ENCODE peak calls at places on chromosome 18, in nine cellular contexts. H is body of pancreas, X is small intestine, A is IMR-90, U is tibial artery, J is transverse colon, S is Panc1, P is cardiac fibroblast, C is left lung. Y is an unnamed sample.

GRCh38 chr18:23498877-23499570 is 4.3 kb upstream of the RMC1 start:
- DNase-seq in H (peak), X (peak), A (peak), U (peak), J (peak), S (peak), P (peak), C (peak), Y (peak)

GRCh38 chr18:24704921-24705620 is 244.6 kb downstream of the HRH4 start:
- DNase-seq in H (no peak), X (no peak), A (peak), U (no peak), J (no peak), S (no peak), P (no peak), C (peak), Y (no peak)

GRCh38 chr18:32612651-32613050 is 142.0 kb upstream of the GAREM1 start:
- DNase-seq in H (no peak), X (no peak), A (no peak), U (no peak), J (no peak), S (no peak), P (no peak), C (no peak), Y (no peak)

GRCh38 chr18:52781113-52781512 is 441.1 kb downstream of the DCC start:
- DNase-seq in H (no peak), X (no peak), A (no peak), U (no peak), J (no peak), S (no peak), P (no peak), C (no peak), Y (no peak)

GRCh38 chr18:75290737-75291358 is 80.3 kb downstream of the TSHZ1 start:
- DNase-seq in H (no peak), X (no peak), A (no peak), U (no peak), J (no peak), S (no peak), P (no peak), C (no peak), Y (no peak)

GRCh38 chr18:74331404-74331803 is 15.8 kb downstream of the C18orf63 start:
- DNase-seq in H (no peak), X (peak), A (peak), U (no peak), J (no peak), S (no peak), P (peak), C (no peak), Y (peak)

GRCh38 chr18:50453732-50454131 is 78.9 kb downstream of the SKA1 start:
- DNase-seq in H (no peak), X (no peak), A (no peak), U (no peak), J (no peak), S (no peak), P (no peak), C (no peak), Y (no peak)

GRCh38 chr18:79664525-79665125 is 15.0 kb upstream of the CTDP1 start:
- DNase-seq in H (no peak), X (no peak), A (peak), U (no peak), J (no peak), S (peak), P (peak), C (no peak), Y (peak)

GRCh38 chr18:76922107-76922506 is 99.8 kb downstream of the ZNF236 start:
- DNase-seq in H (no peak), X (peak), A (peak), U (peak), J (peak), S (peak), P (peak), C (no peak), Y (peak)

GRCh38 chr18:12838178-12838634 is 45.8 kb downstream of the PTPN2 start:
- DNase-seq in H (peak), X (peak), A (peak), U (peak), J (peak), S (no peak), P (peak), C (peak), Y (peak)

GRCh38 chr18:35407871-35408481 is 30.8 kb upstream of the ZNF396 start:
- DNase-seq in H (peak), X (peak), A (peak), U (no peak), J (peak), S (peak), P (peak), C (no peak), Y (peak)

GRCh38 chr18:50586710-50587109 is 26.8 kb downstream of the MAPK4 start:
- DNase-seq in H (no peak), X (no peak), A (no peak), U (no peak), J (no peak), S (no peak), P (no peak), C (no peak), Y (no peak)

GRCh38 chr18:28855524-28855923 is 678.6 kb upstream of the CDH2 start:
- DNase-seq in H (no peak), X (no peak), A (peak), U (no peak), J (no peak), S (no peak), P (peak), C (no peak), Y (peak)

GRCh38 chr18:50079571-50080295 is 115.2 kb downstream of the MYO5B start:
- DNase-seq in H (peak), X (no peak), A (no peak), U (no peak), J (peak), S (no peak), P (no peak), C (peak), Y (no peak)

GRCh38 chr18:56108486-56109367 is 520.7 kb upstream of the TCF4 start:
- DNase-seq in H (no peak), X (no peak), A (no peak), U (no peak), J (no peak), S (no peak), P (peak), C (no peak), Y (peak)
- H3K4me3 ChIP-seq in H (no peak), X (no peak), A (no peak), U (no peak), J (no peak), S (no peak), P (no peak), C (no peak), Y (no peak)

DNA sequence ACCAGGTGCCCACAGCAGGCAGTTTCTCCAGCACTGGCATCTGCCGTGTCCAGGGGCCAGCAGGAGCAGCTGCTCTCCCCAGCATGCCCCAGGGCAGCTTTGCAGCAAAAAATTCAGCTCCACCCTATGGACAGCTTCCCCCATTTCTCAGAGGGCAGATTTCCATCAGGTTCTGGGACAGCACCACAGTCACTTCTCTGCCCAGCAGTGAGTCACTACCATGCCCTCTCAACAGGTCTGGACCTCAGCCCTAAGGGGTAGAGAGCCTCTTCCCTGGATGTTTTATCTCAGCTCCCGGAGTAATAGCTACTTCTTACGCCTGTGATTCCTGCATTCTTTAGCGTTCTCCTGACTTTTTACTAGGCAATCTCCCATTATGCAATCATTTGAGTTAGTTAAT is 170.1 kb upstream of the RAB12 start:
- DNase-seq in H (no peak), X (no peak), A (no peak), U (no peak), J (no peak), S (no peak), P (no peak), C (no peak), Y (no peak)
- H3K4me3 ChIP-seq in H (no peak), X (no peak), A (no peak), U (no peak), J (no peak), S (no peak), P (no peak), C (no peak), Y (no peak)

DNA sequence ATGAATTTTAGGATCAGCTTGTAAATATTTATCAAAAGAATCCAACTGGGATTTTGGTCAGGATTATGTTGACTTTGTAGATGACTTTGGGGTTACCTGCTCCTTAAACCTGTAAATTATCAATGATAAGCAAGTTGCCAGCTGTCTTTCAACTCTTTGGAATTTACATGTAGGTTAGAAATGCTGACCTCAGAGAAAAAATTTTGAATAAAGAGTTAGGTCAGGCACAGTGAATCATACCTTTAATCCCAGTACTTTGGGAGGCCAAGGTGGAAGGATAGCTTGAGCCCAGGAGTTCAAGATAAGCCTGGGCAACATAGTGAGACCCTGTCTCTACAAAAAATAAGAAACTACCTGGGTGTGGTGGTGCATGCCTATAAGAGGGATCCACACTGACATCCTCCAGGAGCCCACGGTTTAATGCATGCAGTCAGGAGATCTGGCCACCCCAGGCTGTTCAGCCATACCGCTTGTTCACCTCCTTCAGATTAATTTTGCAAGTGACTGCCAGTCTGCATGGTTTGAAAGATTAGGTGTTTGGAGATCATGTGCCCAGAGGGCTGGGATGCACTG is 83.5 kb upstream of the TXNDC2 start:
- DNase-seq in H (no peak), X (no peak), A (no peak), U (no peak), J (no peak), S (no peak), P (no peak), C (no peak), Y (no peak)
- H3K4me3 ChIP-seq in H (no peak), X (no peak), A (no peak), U (no peak), J (no peak), S (no peak), P (no peak), C (no peak), Y (no peak)

DNA sequence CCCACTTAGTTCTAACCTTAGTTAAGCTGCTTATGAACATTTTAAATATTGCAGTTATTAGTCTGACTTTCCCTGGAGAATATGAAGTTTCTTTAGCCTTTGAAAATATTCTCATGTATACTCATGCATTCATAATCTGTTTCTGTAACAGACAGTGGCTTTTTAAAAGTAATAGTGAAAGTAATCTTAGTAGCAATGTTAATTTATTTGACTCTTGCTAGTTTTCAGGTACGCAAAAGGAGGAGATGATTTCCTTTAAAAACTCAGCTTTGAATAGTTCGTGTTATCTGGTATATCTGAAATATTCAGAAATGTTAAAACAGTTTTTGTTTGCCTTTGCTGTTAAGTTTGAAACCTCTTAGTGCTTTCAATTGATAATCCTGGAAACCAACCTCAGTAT is 3.8 kb downstream of the ANKRD12 start:
- DNase-seq in H (no peak), X (no peak), A (no peak), U (no peak), J (no peak), S (no peak), P (no peak), C (no peak), Y (no peak)
- H3K4me3 ChIP-seq in H (no peak), X (no peak), A (no peak), U (no peak), J (peak), S (no peak), P (peak), C (no peak), Y (peak)

GRCh38 chr18:48929951-48930713 is 20.6 kb downstream of the SMAD7 start:
- DNase-seq in H (peak), X (peak), A (peak), U (peak), J (peak), S (no peak), P (peak), C (no peak), Y (peak)
- H3K4me3 ChIP-seq in H (no peak), X (peak), A (no peak), U (peak), J (no peak), S (peak), P (no peak), C (no peak), Y (peak)

DNA sequence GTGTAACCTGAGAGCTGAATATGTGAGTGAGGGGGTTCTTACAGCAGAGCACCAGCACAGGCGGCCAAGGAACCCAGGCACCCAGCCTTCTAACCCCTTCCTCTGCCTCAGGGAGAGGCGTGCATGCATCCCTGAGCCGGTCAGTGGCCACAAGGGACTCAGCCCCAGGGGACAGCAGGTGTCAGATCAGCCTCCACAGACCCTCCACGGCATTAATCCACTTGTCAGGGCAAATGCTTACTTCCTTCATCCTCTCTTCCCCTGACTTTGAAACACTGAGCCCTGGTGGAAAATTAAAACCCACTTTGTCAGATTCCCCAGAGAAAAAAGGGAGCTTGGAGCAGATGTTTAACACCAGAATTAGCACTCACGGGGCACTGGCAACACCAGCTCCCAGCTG is 60.5 kb upstream of the SMAD2 start:
- DNase-seq in H (no peak), X (no peak), A (no peak), U (no peak), J (no peak), S (no peak), P (no peak), C (no peak), Y (no peak)
- H3K4me3 ChIP-seq in H (no peak), X (no peak), A (no peak), U (no peak), J (no peak), S (no peak), P (no peak), C (no peak), Y (no peak)

GRCh38 chr18:58861853-58862252 is 2.8 kb upstream of the ZNF532 start:
- DNase-seq in H (no peak), X (no peak), A (no peak), U (no peak), J (no peak), S (no peak), P (no peak), C (no peak), Y (no peak)

GRCh38 chr18:58862851-58863538 is 1.7 kb upstream of the ZNF532 start:
- DNase-seq in H (no peak), X (peak), A (peak), U (no peak), J (peak), S (no peak), P (peak), C (no peak), Y (peak)

GRCh38 chr18:58865009-58865345 is 300 bp downstream of the ZNF532 start:
- DNase-seq in H (no peak), X (no peak), A (no peak), U (no peak), J (no peak), S (no peak), P (no peak), C (no peak), Y (no peak)

GRCh38 chr18:58862404-58862803 is 2.3 kb upstream of the ZNF532 start:
- DNase-seq in H (no peak), X (no peak), A (no peak), U (no peak), J (no peak), S (no peak), P (no peak), C (no peak), Y (no peak)

GRCh38 chr18:58863539-58864145 is 1.0 kb upstream of the ZNF532 start:
- DNase-seq in H (peak), X (peak), A (peak), U (peak), J (peak), S (no peak), P (peak), C (peak), Y (no peak)
- H3K4me3 ChIP-seq in H (no peak), X (peak), A (peak), U (peak), J (peak), S (peak), P (peak), C (peak), Y (peak)

DNA sequence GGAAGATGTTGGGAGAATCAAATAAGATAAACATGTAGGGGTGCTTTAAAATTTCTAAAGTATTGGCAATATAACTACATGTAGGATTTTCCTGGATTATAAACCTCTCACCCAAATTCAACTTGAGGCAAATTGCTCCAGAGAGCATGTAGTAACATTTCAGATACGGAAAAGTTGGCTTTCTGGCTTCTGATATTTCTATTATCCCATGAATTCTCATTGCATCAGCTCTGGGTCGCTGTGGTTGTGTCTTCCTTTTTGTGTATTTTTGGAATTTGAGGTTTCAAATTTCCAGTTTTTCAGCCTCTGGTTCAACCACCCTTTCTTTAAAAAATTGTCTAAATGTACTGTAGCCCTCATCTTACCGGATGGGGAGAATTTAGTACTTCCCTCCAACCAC is 32.3 kb downstream of the TGIF1 start:
- DNase-seq in H (no peak), X (no peak), A (no peak), U (no peak), J (no peak), S (no peak), P (no peak), C (no peak), Y (no peak)
- H3K4me3 ChIP-seq in H (no peak), X (no peak), A (no peak), U (no peak), J (no peak), S (no peak), P (no peak), C (no peak), Y (no peak)